ENCODE peak calls at places on chromosomes 1 and 21, in ten cellular contexts. E, V, G, Q, F, M, O, N, I and Y are unnamed samples.

GRCh38 chr21:34511787-34512451 is at the start of gene KCNE1:
- DNase-seq in E (no peak), V (no peak), G (no peak), Q (no peak), F (no peak), M (no peak), O (no peak), N (peak), I (no peak), Y (no peak)

GRCh38 chr1:168643152-168643551 is 66.7 kb downstream of the XCL1 start:
- DNase-seq in E (no peak), V (no peak), G (no peak), Q (no peak), F (no peak), M (peak), O (no peak), N (peak), I (no peak), Y (no peak)

GRCh38 chr1:192488058-192488457 is 87.5 kb upstream of the RGS1 start:
- DNase-seq in E (no peak), V (no peak), G (no peak), Q (no peak), F (no peak), M (no peak), O (peak), N (no peak), I (no peak), Y (no peak)

GRCh38 chr1:60425528-60425927 is 352.0 kb upstream of the C1orf87 start:
- DNase-seq in E (no peak), V (no peak), G (no peak), Q (no peak), F (no peak), M (peak), O (peak), N (no peak), I (no peak), Y (no peak)

GRCh38 chr1:1142844-1143243 is 27.0 kb upstream of the C1orf159 start:
- DNase-seq in E (no peak), V (no peak), G (no peak), Q (no peak), F (no peak), M (no peak), O (no peak), N (no peak), I (no peak), Y (no peak)

GRCh38 chr1:203860396-203860951 is 925 bp upstream of the SNRPE start:
- DNase-seq in E (no peak), V (no peak), G (no peak), Q (no peak), F (no peak), M (peak), O (peak), N (no peak), I (no peak), Y (no peak)

GRCh38 chr1:152725261-152725660 is 17.3 kb downstream of the LCE4A start:
- DNase-seq in E (no peak), V (no peak), G (no peak), Q (no peak), F (no peak), M (no peak), O (no peak), N (no peak), I (no peak), Y (no peak)

GRCh38 chr21:45264146-45264918 is 23.4 kb downstream of the POFUT2 start:
- DNase-seq in E (no peak), V (no peak), G (peak), Q (no peak), F (no peak), M (no peak), O (no peak), N (no peak), I (no peak), Y (no peak)

GRCh38 chr1:230797376-230798186 is 50.4 kb downstream of the CAPN9 start:
- DNase-seq in E (peak), V (peak), G (peak), Q (peak), F (no peak), M (peak), O (peak), N (peak), I (no peak), Y (peak)

GRCh38 chr1:6743189-6744101 is 41.8 kb upstream of the CAMTA1 start:
- DNase-seq in E (no peak), V (peak), G (peak), Q (peak), F (no peak), M (peak), O (peak), N (peak), I (no peak), Y (peak)

GRCh38 chr1:27349784-27350672 is 8.2 kb downstream of the SYTL1 start:
- DNase-seq in E (no peak), V (no peak), G (peak), Q (peak), F (no peak), M (peak), O (peak), N (peak), I (no peak), Y (peak)

GRCh38 chr21:36664678-36665022 is 34.3 kb upstream of the SIM2 start:
- DNase-seq in E (no peak), V (no peak), G (no peak), Q (no peak), F (no peak), M (no peak), O (no peak), N (no peak), I (no peak), Y (no peak)

GRCh38 chr1:51214615-51215131 is 21.4 kb upstream of the RNF11 start:
- DNase-seq in E (no peak), V (no peak), G (no peak), Q (no peak), F (no peak), M (peak), O (no peak), N (peak), I (no peak), Y (peak)

GRCh38 chr1:42302034-42302433 is 33.0 kb downstream of the FOXJ3 start:
- DNase-seq in E (no peak), V (no peak), G (no peak), Q (no peak), F (no peak), M (no peak), O (no peak), N (no peak), I (no peak), Y (no peak)

GRCh38 chr1:40838980-40839942 is 22.9 kb downstream of the CITED4 start:
- DNase-seq in E (no peak), V (no peak), G (no peak), Q (no peak), F (no peak), M (no peak), O (no peak), N (no peak), I (no peak), Y (no peak)

GRCh38 chr1:109537450-109538178 is 2.1 kb upstream of the GPR61 start:
- DNase-seq in E (no peak), V (no peak), G (no peak), Q (no peak), F (no peak), M (no peak), O (no peak), N (no peak), I (no peak), Y (no peak)

GRCh38 chr1:66217561-66217960 is 316.4 kb upstream of the SGIP1 start:
- DNase-seq in E (no peak), V (no peak), G (no peak), Q (no peak), F (no peak), M (no peak), O (no peak), N (no peak), I (no peak), Y (no peak)

GRCh38 chr1:94532077-94532476 is 9.5 kb downstream of the F3 start:
- DNase-seq in E (no peak), V (no peak), G (no peak), Q (no peak), F (no peak), M (no peak), O (no peak), N (no peak), I (no peak), Y (no peak)

GRCh38 chr1:14996133-14997050 is 157.2 kb upstream of the TMEM51 start:
- DNase-seq in E (peak), V (no peak), G (no peak), Q (peak), F (no peak), M (peak), O (no peak), N (peak), I (no peak), Y (no peak)

GRCh38 chr1:18951416-18951815 is 5.1 kb downstream of the IFFO2 start:
- DNase-seq in E (no peak), V (no peak), G (no peak), Q (no peak), F (no peak), M (no peak), O (no peak), N (peak), I (no peak), Y (no peak)